ENCODE peak calls at places on chromosomes 4 and X, in eight cellular contexts. P, G, J, Y, A, F, S and V are unnamed samples.

GRCh38 chrX:33194289-33194688 is 17.1 kb downstream of the DMD start:
- DNase-seq in Y (no peak), F (no peak), S (no peak), J (no peak), G (no peak), P (no peak), A (no peak), V (no peak)

GRCh38 chrX:7927259-7928167 is at the start of gene PNPLA4:
- DNase-seq in P (peak), S (peak), G (peak), Y (peak), F (peak), A (peak), J (peak), V (peak)

GRCh38 chrX:45801554-45801953 is 600.9 kb upstream of the DIPK2B start:
- DNase-seq in Y (no peak), J (no peak), A (no peak), G (no peak), S (no peak), P (no peak), F (no peak), V (peak)

GRCh38 chr4:38605794-38606586 is 58.0 kb upstream of the KLF3 start:
- DNase-seq in P (no peak), A (no peak), G (no peak), J (no peak), F (no peak), Y (no peak), S (no peak), V (peak)

GRCh38 chr4:139528377-139529005 is 27.5 kb downstream of the SETD7 start:
- DNase-seq in Y (no peak), A (peak), J (no peak), F (peak), P (no peak), G (no peak), S (no peak), V (no peak)

GRCh38 chr4:80138556-80139538 is 58.5 kb upstream of the PRDM8 start:
- DNase-seq in F (no peak), G (peak), P (peak), A (peak), Y (no peak), S (no peak), J (no peak), V (no peak)

GRCh38 chr4:185878633-185879032 is 66.6 kb upstream of the SORBS2 start:
- DNase-seq in J (no peak), S (no peak), P (no peak), A (no peak), F (no peak), Y (no peak), G (no peak), V (no peak)

GRCh38 chrX:100819534-100819836 is 706 bp upstream of the CSTF2 start:
- DNase-seq in J (no peak), P (no peak), Y (no peak), F (no peak), S (peak), A (no peak), G (no peak), V (no peak)

GRCh38 chr4:153547520-153547919 is 81.4 kb downstream of the TMEM131L start:
- DNase-seq in G (no peak), S (no peak), F (no peak), Y (no peak), P (no peak), J (no peak), A (no peak), V (no peak)

GRCh38 chrX:997631-998137 is 214.8 kb downstream of the CRLF2 start:
- DNase-seq in Y (no peak), F (no peak), P (no peak), A (no peak), S (no peak), G (no peak), J (no peak), V (peak)

GRCh38 chr4:185730387-185730786 is 81.6 kb downstream of the SORBS2 start:
- DNase-seq in A (no peak), S (no peak), Y (no peak), J (no peak), G (no peak), P (no peak), F (no peak), V (peak)

GRCh38 chr4:183628189-183628588 is 30.8 kb downstream of the RWDD4 start:
- DNase-seq in Y (no peak), S (no peak), P (no peak), G (no peak), A (no peak), J (no peak), F (no peak), V (no peak)

GRCh38 chr4:151806511-151806927 is 45.7 kb upstream of the GATB start:
- DNase-seq in S (no peak), Y (no peak), A (no peak), G (no peak), J (no peak), P (no peak), F (no peak), V (no peak)

GRCh38 chr4:85836588-85836987 is 361.6 kb downstream of the ARHGAP24 start:
- DNase-seq in A (no peak), S (no peak), Y (no peak), G (no peak), P (no peak), F (no peak), J (no peak), V (no peak)

GRCh38 chrX:101062171-101062570 is 10.3 kb upstream of the TRMT2B start:
- DNase-seq in J (no peak), S (no peak), P (no peak), F (no peak), Y (no peak), A (no peak), G (no peak), V (no peak)